ENCODE peak calls at places on chromosomes 1 and 21, in eight cellular contexts. T is activated CD4-positive, alpha-beta T cell treated with anti-CD3 and anti-CD28 coated beads, Interleukin-2, amount 50 U/mL, for 24 hours; X is cardiac fibroblast; P is activated naive CD4-positive, alpha-beta T cell treated with anti-CD3 and anti-CD28 coated beads, Interleukin-2, amount 10 ng/mL, durations not matched to agents 7 days and 5 days; Q is iris pigment epithelial cell; A is NCI-H510A treated with DMSO at 0.1 percent for 48 hours; D is hypothalamus; Y is AG09309. M is an unnamed sample.

GRCh38 chr1:25620701-25621350 is 4.2 kb downstream of the MAN1C1 start:
- DNase-seq in T (no peak), X (no peak), Q (no peak), A (no peak), D (no peak), P (no peak), Y (no peak), M (no peak)

GRCh38 chr1:15347182-15347581 is 62.5 kb upstream of the EFHD2 start:
- DNase-seq in P (peak), Q (no peak), T (no peak), D (no peak), Y (no peak), X (no peak), A (no peak), M (no peak)

GRCh38 chr1:160522136-160522535 is 919 bp downstream of the SLAMF6 start:
- DNase-seq in Y (no peak), D (no peak), X (no peak), P (no peak), T (no peak), Q (no peak), A (no peak), M (no peak)

GRCh38 chr21:42123509-42123908 is 52.4 kb downstream of the UMODL1 start:
- DNase-seq in Y (no peak), X (no peak), Q (no peak), T (no peak), A (no peak), D (no peak), P (no peak), M (no peak)

GRCh38 chr1:193525411-193525810 is 339.0 kb upstream of the B3GALT2 start:
- DNase-seq in X (no peak), A (no peak), T (no peak), D (no peak), P (no peak), Y (no peak), Q (no peak), M (no peak)

GRCh38 chr1:226664413-226665101 is 74.5 kb downstream of the ITPKB start:
- DNase-seq in T (no peak), Q (peak), A (no peak), D (no peak), X (peak), Y (peak), P (no peak), M (no peak)

GRCh38 chr1:84889437-84889836 is 3.6 kb downstream of the LPAR3 start:
- DNase-seq in Y (no peak), X (peak), P (no peak), Q (no peak), T (no peak), D (no peak), A (no peak), M (no peak)

GRCh38 chr1:218584418-218585155 is 239.5 kb downstream of the TGFB2 start:
- DNase-seq in Q (peak), P (no peak), A (no peak), X (no peak), D (no peak), T (no peak), Y (no peak), M (no peak)

GRCh38 chr1:29960906-29961675 is 724.8 kb downstream of the PTPRU start:
- DNase-seq in X (no peak), Y (no peak), Q (no peak), A (no peak), T (no peak), P (no peak), D (no peak), M (no peak)

GRCh38 chr1:117860906-117861610 is 68.4 kb downstream of the GDAP2 start:
- DNase-seq in T (no peak), A (no peak), P (no peak), X (peak), D (no peak), Q (peak), Y (peak), M (no peak)

GRCh38 chr1:41456847-41457540 is 27.5 kb downstream of the EDN2 start:
- DNase-seq in Y (no peak), A (no peak), Q (no peak), D (no peak), T (no peak), P (no peak), X (peak), M (no peak)

GRCh38 chr1:58988752-58989151 is 204.9 kb upstream of the JUN start:
- DNase-seq in D (no peak), Y (no peak), T (no peak), P (no peak), A (no peak), Q (no peak), X (no peak), M (no peak)

GRCh38 chr1:170402451-170403311 is 129.3 kb upstream of the GORAB start:
- DNase-seq in Q (no peak), T (no peak), P (no peak), Y (no peak), X (peak), D (no peak), A (no peak), M (no peak)